ENCODE peak calls at places on chromosomes 2 and 18, in five cellular contexts. P is HEK293T; K is B cell; E is stimulated activated CD4-positive, alpha-beta T cell treated with anti-CD3 and anti-CD28 coated beads, Interleukin-1b, Interleukin-23, amount 100 ng/mL, for 4 hours; Y is coronary artery. N is an unnamed sample.

GRCh38 chr2:44964704-44965343 is 23.3 kb downstream of the SIX3 start:
- DNase-seq in P (peak), K (no peak), E (no peak), Y (no peak), N (no peak)

GRCh38 chr2:80591233-80591632 is 286.7 kb upstream of the LRRTM1 start:
- DNase-seq in P (no peak), K (no peak), E (no peak), Y (no peak), N (no peak)

GRCh38 chr2:25215948-25216679 is 47.7 kb upstream of the POMC start:
- DNase-seq in P (no peak), K (peak), E (peak), Y (no peak), N (peak)

GRCh38 chr2:128286905-128287779 is 31.5 kb downstream of the HS6ST1 start:
- DNase-seq in P (no peak), K (no peak), E (no peak), Y (no peak), N (no peak)

GRCh38 chr18:7532942-7533341 is 34.2 kb upstream of the PTPRM start:
- DNase-seq in P (no peak), K (no peak), E (no peak), Y (no peak), N (no peak)

GRCh38 chr2:165193178-165193777 is 10.6 kb downstream of the SCN3A start:
- DNase-seq in P (no peak), K (peak), E (no peak), Y (no peak), N (no peak)

GRCh38 chr2:106124126-106124756 is 69.9 kb downstream of the UXS1 start:
- DNase-seq in P (no peak), K (no peak), E (no peak), Y (peak), N (no peak)

GRCh38 chr2:234403074-234403473 is 93.8 kb downstream of the ARL4C start:
- DNase-seq in P (no peak), K (no peak), E (no peak), Y (no peak), N (no peak)

GRCh38 chr2:218325566-218326160 is 31.0 kb upstream of the CATIP start:
- DNase-seq in P (no peak), K (no peak), E (no peak), Y (no peak), N (no peak)

GRCh38 chr18:48952287-48953095 is 1.7 kb upstream of the SMAD7 start:
- DNase-seq in P (peak), K (peak), E (no peak), Y (peak), N (peak)

GRCh38 chr2:125296742-125297141 is 1271.7 kb downstream of the CNTNAP5 start:
- DNase-seq in P (no peak), K (no peak), E (no peak), Y (no peak), N (no peak)

GRCh38 chr2:156006721-156007618 is 325.6 kb downstream of the NR4A2 start:
- DNase-seq in P (no peak), K (no peak), E (no peak), Y (no peak), N (no peak)

GRCh38 chr2:47023332-47023731 is 107.7 kb upstream of the MCFD2 start:
- DNase-seq in P (no peak), K (no peak), E (no peak), Y (no peak), N (no peak)

GRCh38 chr2:240922982-240923537 is 16.9 kb downstream of the CROCC2 start:
- DNase-seq in P (no peak), K (no peak), E (no peak), Y (peak), N (no peak)

GRCh38 chr2:205683991-205684390 is 1.7 kb downstream of the NRP2 start:
- DNase-seq in P (no peak), K (no peak), E (no peak), Y (no peak), N (no peak)

GRCh38 chr18:31498450-31499156 is 626 bp downstream of the DSG2 start:
- DNase-seq in P (peak), K (no peak), E (no peak), Y (no peak), N (no peak)

GRCh38 chr2:216632952-216633615 is at the start of gene IGFBP2:
- DNase-seq in P (peak), K (no peak), E (no peak), Y (no peak), N (no peak)

N was measured in hypothalamus.